ENCODE peak calls at places on chromosomes 7 and 10, in five cellular contexts. L, T, P, G and V are unnamed samples.
A peak's percentile ranks its signal among the peaks of the same experiment; 100 is the strongest.

GRCh38 chr10:46546591-46547330 is 9.7 kb downstream of the GPRIN2 start:
- DNase-seq in L (peak; percentile 65), T (peak; percentile 20), P (peak; percentile 91), G (no peak), V (peak; percentile 70)

GRCh38 chr7:147022056-147022455 is 905.5 kb downstream of the CNTNAP2 start:
- DNase-seq in L (no peak), T (no peak), P (no peak), G (no peak), V (no peak)

GRCh38 chr7:93921190-93921585 is 347 bp upstream of the GNG11 start:
- DNase-seq in L (no peak), T (no peak), P (no peak), G (no peak), V (no peak)

GRCh38 chr10:60171436-60172013 is 218.2 kb downstream of the ANK3 start:
- DNase-seq in L (peak; percentile 26), T (no peak), P (no peak), G (no peak), V (no peak)

GRCh38 chr7:51067757-51068156 is 248.9 kb downstream of the COBL start:
- DNase-seq in L (peak; percentile 42), T (peak; percentile 43), P (no peak), G (no peak), V (no peak)

GRCh38 chr10:89479255-89479654 is 56.1 kb downstream of the SLC16A12 start:
- DNase-seq in L (no peak), T (no peak), P (no peak), G (no peak), V (no peak)

GRCh38 chr7:85191383-85191782 is 4.5 kb upstream of the SEMA3D start:
- DNase-seq in L (peak; percentile 26), T (no peak), P (no peak), G (no peak), V (no peak)

GRCh38 chr7:28054531-28055160 is 125.9 kb downstream of the JAZF1 start:
- DNase-seq in L (no peak), T (no peak), P (no peak), G (no peak), V (no peak)

GRCh38 chr7:79412438-79412837 is 41.0 kb downstream of the MAGI2 start:
- DNase-seq in L (no peak), T (no peak), P (no peak), G (no peak), V (no peak)

GRCh38 chr7:44107116-44107960 is 3.2 kb downstream of the AEBP1 start:
- DNase-seq in L (no peak), T (peak; percentile 13), P (no peak), G (no peak), V (peak; percentile 66)

GRCh38 chr7:44104880-44105771 is 981 bp downstream of the AEBP1 start:
- DNase-seq in L (peak; percentile 26), T (peak; percentile 47), P (no peak), G (peak; percentile 73), V (peak; percentile 81)

GRCh38 chr7:44106311-44107065 is 2.3 kb downstream of the AEBP1 start:
- DNase-seq in L (no peak), T (peak; percentile 17), P (no peak), G (no peak), V (peak; percentile 56)

GRCh38 chr7:44103941-44104879 is at the start of gene AEBP1:
- DNase-seq in L (no peak), T (peak; percentile 50), P (peak; percentile 64), G (peak; percentile 63), V (peak; percentile 84)

DNA sequence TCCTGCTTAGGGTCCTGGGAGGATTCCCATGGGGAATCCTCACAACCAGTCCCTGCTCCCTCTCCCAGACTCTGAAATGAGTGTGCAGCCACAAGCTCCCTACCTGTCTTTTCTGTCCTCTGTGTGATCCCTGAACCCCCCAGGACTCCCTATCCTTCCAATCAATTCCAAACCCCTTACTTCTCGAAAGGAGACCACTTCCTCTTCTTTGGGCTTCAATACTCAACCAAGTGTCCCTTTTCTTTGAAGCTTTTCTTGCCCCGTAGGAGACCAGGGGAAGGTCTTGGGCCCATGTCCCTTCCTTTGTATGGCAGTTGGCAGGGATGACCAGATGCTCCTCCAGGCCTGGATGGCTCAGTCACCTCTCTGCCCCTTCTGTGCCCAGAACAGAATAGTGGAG is 1.7 kb downstream of the AEBP1 start:
- DNase-seq in L (no peak), T (no peak), P (no peak), G (no peak), V (no peak)
- H3K4me3 ChIP-seq in L (no peak overlapping the region), T (peak overlapping the region; percentile 54), P (peak overlapping the region; percentile 53), G (peak overlapping the region; percentile 68), V (peak overlapping the region; percentile 63)

GRCh38 chr7:152519290-152519689 is 83.5 kb upstream of the KMT2C start:
- DNase-seq in L (no peak), T (no peak), P (no peak), G (no peak), V (no peak)

GRCh38 chr7:152522551-152522950 is 86.7 kb upstream of the KMT2C start:
- DNase-seq in L (no peak), T (no peak), P (no peak), G (peak; percentile 20), V (peak; percentile 5)

GRCh38 chr7:152523916-152524315 is 88.1 kb upstream of the KMT2C start:
- DNase-seq in L (no peak), T (no peak), P (no peak), G (no peak), V (peak; percentile 28)

GRCh38 chr7:152520861-152521302 is 85.1 kb upstream of the KMT2C start:
- DNase-seq in L (no peak), T (no peak), P (no peak), G (no peak), V (peak; percentile 17)

DNA sequence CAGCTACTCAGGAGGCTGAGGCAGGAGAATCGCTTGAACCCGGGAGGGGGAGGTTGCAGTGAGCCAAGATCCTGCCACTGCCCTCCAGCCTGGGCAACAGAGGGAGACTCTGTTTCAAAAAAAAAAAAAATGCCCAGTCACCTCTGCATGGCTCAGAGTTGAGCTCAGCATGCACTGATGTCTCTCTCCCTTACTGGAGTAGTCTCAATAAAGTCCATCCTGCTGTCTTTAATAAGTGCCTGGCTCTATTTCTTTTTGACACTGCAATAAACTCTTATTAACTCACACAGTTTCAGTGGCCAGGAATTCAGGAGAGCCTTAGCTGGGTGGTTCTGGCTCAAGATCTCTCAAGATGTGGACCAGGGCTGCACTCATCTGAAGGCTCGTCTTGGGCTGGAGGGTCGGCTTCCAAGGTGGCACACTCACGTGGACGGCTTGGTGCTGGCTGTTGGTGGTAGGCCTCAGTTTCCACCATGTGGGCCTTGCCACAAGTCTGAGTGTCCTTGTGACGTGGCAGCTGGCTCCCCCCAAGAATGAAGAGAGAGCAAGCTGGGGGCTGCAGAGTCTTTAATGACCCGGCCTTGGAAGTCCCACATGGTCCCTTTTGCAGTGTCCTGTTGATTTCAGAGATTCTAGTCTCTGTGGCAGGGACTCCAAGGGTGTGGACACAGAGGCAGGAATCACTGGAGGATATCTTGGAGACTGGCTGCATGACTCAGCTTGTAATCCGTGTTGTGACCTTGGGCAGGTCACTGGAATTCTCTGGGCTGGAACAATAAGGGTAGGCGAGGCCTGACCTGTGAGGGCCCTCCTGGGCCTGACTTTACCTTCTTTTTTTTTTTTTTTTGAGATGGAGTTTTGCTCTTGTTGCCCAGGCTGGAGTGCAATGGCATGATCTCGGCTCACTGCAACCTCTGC is 85.9 kb upstream of the KMT2C start:
- DNase-seq in L (no peak), T (no peak), P (no peak), G (no peak), V (peak; percentile 43)
- H3K27ac ChIP-seq in L (no peak overlapping the region), T (no peak overlapping the region), P (no peak overlapping the region), G (no peak overlapping the region), V (no peak overlapping the region)

DNA sequence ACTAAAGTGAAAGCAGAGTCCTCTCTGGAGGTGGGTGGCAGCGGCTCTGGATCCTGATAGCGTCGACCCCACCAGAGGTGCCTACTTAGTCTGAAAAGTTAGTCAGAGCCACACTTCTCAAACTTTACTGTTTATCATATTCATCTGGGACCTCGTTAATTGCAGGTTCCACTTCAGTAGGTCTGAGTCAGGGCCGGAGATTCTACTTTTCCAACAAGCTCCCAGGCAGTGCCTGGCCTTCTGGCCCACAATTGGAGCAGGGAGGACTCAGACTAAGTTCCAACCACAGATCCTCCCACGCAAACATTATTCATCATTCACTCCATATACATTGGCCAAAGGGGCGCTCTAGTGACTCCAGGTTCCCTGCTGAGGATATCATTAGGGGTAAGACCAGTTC is 78.1 kb downstream of the VSTM4 start:
- DNase-seq in L (peak; percentile 25), T (no peak), P (no peak), G (no peak), V (no peak)
- TF ChIP-seq CTCF in L (no peak), T (no peak), P (no peak), G (no peak), V (no peak)

DNA sequence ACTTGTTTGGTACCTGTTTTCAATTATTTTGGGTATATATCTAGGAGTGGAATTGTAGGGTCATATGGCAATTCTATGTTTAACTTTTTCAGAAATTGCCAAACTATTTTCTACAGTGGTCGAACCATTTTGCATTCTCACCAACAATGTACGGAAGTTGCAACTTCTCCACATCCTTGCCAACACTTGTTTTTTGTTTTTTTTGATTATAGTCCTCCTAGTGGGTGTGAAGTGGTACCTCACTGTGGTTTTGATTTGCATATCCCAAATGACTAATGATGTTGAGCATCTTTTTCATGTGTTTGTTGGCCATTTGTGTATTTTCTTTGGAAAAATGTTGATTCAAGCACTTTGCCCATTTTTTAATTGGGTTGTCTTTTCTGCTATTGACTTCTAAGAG is 122.1 kb downstream of the RPS24 start:
- DNase-seq in L (no peak), T (no peak), P (no peak), G (no peak), V (no peak)
- H3K4me3 ChIP-seq in L (no peak overlapping the region), T (no peak overlapping the region), P (no peak overlapping the region), G (no peak overlapping the region), V (no peak overlapping the region)

GRCh38 chr7:7694542-7694941 is 23.9 kb downstream of the RPA3 start:
- DNase-seq in L (no peak), T (no peak), P (no peak), G (no peak), V (no peak)

GRCh38 chr7:7696458-7697119 is 21.8 kb downstream of the RPA3 start:
- DNase-seq in L (no peak), T (no peak), P (no peak), G (no peak), V (no peak)

GRCh38 chr7:7693881-7694280 is 24.5 kb downstream of the RPA3 start:
- DNase-seq in L (peak; percentile 80), T (no peak), P (no peak), G (no peak), V (no peak)

GRCh38 chr7:7698930-7699329 is 19.5 kb downstream of the RPA3 start:
- DNase-seq in L (no peak), T (peak; percentile 28), P (no peak), G (no peak), V (no peak)

DNA sequence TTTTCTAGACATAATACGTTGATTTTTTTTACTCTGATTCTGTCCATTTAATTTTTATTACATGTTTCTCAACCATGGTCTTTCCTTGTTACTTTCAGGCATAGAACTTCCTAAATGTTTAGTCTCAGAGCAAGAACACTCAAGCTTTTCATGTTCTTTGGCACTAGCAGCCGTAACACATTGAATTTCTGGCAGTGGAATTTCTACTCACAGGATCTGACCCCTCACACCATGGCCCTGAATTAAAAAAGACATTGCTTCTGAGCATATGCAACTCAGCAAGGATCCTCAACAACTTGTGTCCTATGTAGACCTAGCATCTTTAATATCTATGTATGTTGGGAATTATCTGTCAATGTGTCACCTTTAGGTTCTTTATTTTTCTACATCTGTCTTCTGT is 23.0 kb downstream of the RPA3 start:
- DNase-seq in L (no peak), T (no peak), P (no peak), G (no peak), V (no peak)
- H3K27ac ChIP-seq in L (no peak overlapping the region), T (peak overlapping the region; percentile 65), P (no peak overlapping the region), G (peak overlapping the region; percentile 50), V (no peak overlapping the region)